ENCODE peak calls at places on chromosomes 13 and 19, in four cellular contexts. F is ascending aorta, A is breast epithelium, B is thoracic aorta. I is an unnamed sample. For H3K27me3 and H3K4me1, the result is how much of the 10 kb centered on the place peaks cover.

GRCh38 chr13:23468811-23469210 is 35.3 kb upstream of the SACS start:
- DNase-seq in B (no peak), A (no peak), F (no peak), I (no peak)

GRCh38 chr13:27194895-27195764 is 23.5 kb upstream of the USP12 start:
- DNase-seq in A (no peak), F (no peak), B (no peak), I (peak)

GRCh38 chr13:106377341-106377740 is 158.1 kb downstream of the EFNB2 start:
- DNase-seq in F (no peak), A (no peak), B (no peak), I (no peak)

GRCh38 chr13:87887459-87888123 is 216.4 kb downstream of the SLITRK5 start:
- DNase-seq in B (no peak), A (no peak), F (no peak), I (no peak)

GRCh38 chr13:42396901-42397670 is 125.1 kb downstream of the AKAP11 start:
- DNase-seq in B (no peak), F (no peak), A (no peak), I (no peak)

GRCh38 chr13:80235559-80236296 is 105.2 kb downstream of the SPRY2 start:
- DNase-seq in F (no peak), A (no peak), B (no peak), I (peak)

GRCh38 chr19:29544656-29545360 is 19.0 kb downstream of the VSTM2B start:
- DNase-seq in F (no peak), B (no peak), A (peak), I (no peak)

GRCh38 chr13:67366533-67366932 is 136.4 kb upstream of the PCDH9 start:
- DNase-seq in A (no peak), F (no peak), B (no peak), I (no peak)

GRCh38 chr19:42255766-42256750 is 1.1 kb upstream of the ERF start:
- DNase-seq in F (peak), A (no peak), B (no peak), I (peak)

GRCh38 chr13:21399741-21400140 is 59.4 kb downstream of the ZDHHC20 start:
- DNase-seq in F (no peak), A (no peak), B (no peak), I (no peak)

GRCh38 chr19:35086455-35086854 is 29.2 kb upstream of the FXYD3 start:
- DNase-seq in A (no peak), F (no peak), B (no peak), I (no peak)
- H3K27ac ChIP-seq in A (no peak), F (no peak), B (no peak), I (no peak)

DNA sequence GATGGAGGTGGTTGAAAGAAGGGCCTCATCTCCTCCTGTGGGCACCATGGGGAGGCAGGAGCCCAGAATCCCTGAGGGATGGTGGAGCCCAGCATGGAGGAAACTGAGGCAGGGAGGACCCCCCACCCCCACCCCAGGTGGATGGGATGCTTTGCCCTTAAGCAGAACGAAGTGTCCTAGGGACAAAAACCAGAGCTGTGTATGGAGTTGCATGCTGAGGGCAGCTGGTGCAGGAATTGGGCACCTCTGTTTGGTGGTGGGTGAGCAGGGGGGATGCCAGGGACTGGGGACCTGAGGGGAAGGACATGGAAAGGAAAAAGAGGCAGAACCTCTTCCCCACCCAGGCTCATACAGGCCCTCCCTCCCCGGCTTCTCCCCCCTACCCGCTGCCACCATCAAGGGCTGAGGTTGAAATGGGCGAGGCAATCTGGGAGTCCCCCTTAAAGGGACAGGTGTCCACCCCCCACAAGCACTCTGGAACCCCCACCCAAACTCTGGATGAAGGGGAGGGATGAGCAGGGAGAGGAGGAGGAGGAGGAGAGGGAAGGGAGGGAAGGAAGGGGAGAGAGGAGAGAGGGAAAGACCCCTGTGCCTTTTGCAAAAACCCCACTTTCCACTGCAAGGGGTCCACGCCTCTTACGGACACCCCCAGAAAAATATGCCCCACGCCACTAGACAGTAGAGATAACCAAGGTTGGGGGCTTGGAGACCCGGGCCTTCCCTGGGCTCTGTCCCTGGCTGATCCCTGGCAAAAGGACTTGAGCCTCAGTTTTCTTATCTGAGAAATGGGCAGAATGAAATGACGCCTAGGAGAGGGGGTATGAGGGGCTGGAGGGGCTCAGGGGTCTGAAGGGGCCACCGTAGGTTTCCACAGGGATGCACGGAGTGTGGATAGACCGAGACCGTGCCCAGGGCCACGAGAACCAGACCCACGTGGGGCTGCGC is 5.9 kb downstream of the ONECUT3 start:
- DNase-seq in F (no peak), B (no peak), A (no peak), I (no peak)
- H3K27me3 ChIP-seq in F (under half), B (under half), A (under half), I (under half)

DNA sequence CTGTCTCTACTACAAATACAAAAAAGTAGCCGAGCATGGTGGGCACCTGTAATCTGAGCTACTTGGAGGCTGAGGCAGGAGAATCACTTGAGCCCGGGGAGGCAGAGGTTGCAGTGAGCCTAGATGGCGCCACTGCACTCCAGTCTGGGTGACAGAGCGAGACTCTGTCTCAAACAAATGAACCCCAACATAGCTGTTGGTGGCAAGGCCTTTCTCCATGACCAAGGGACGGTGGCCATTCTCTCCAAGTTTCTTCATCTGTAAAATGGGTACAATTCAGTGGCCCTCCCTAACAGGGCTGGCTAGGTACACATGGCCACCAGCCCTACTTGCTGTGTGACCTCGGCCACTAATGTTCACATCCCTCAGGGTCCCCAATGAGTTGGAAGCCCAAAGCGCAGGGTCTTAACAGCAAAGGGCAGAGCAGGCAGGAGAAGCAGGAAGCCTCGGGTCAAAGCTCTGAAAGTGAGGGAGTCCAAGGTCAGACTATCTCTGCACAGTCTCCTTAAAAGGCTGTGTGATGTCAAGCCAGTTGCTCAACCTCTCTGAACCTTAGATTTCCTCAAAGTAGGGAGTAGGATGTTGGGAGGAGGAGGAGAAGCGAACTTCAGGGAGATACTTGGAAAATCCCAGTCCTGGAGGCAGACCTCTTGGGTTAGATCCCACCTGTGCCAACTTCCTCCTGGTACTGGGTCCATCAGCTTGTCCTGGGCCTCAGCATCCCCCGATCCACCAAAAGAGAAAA is 2.7 kb downstream of the JUND start:
- DNase-seq in B (no peak), F (no peak), A (no peak), I (no peak)
- H3K4me1 ChIP-seq in B (half or more), F (half or more), A (under half), I (under half)

DNA sequence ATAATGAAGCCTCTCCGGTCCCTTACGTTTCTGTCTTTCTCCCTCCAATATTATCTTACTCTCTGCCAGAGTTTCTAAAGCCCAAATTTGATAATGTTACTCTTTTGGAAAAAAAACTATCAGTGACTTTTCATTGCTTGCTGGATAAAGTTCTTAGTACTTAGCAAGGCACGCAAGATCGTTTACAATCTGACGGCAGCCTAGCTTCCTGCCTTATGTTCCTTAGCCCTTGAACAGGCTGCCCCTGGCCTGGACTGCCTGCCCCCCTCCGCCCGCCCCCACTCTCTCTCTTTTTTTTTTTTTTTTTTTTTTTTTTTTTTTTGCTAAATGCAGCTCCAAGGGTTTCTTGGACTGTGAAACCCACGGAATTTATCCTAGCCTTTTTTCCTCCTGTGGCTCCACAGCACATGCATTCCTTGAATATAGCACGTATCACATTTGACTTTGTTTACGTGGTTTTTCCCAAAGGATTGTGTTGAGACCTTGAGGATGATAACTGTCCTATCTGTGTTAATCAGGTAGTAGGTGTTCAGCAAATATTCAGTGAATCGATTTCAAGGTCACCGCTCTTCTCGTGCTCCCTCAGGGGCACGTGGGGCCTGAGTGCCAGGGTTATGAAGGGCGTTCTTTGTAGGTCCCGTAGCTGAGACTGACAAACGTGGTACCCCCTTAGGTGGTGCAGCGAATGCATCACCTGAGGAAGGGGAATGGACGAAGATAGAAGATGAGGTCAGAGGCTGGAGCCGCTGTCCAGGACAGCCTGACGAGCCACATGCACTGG is 130.9 kb upstream of the RNF113B start:
- DNase-seq in B (no peak), A (no peak), F (no peak), I (no peak)
- H3K27ac ChIP-seq in B (no peak), A (peak), F (no peak), I (no peak)